ENCODE peak calls at places on chromosome 3, in seven cellular contexts. Z is retinal pigment epithelial cell, U is cardiac muscle cell, C is kidney, K is hepatocyte, F is brain microvascular endothelial cell, H is AG09309. G is an unnamed sample.

GRCh38 chr3:64038252-64038651 is 15.0 kb upstream of the PSMD6 start:
- DNase-seq in Z (no peak), U (no peak), C (no peak), K (no peak), F (no peak), H (no peak), G (no peak)

GRCh38 chr3:4601926-4602325 is 108.8 kb downstream of the ITPR1 start:
- DNase-seq in Z (no peak), U (peak), C (no peak), K (no peak), F (no peak), H (no peak), G (peak)

GRCh38 chr3:13879102-13879945 is 547 bp downstream of the WNT7A start:
- DNase-seq in Z (no peak), U (no peak), C (peak), K (peak), F (no peak), H (no peak), G (peak)

GRCh38 chr3:190631295-190631694 is 117.4 kb downstream of the IL1RAP start:
- DNase-seq in Z (no peak), U (no peak), C (no peak), K (no peak), F (no peak), H (no peak), G (no peak)

GRCh38 chr3:117706731-117707130 is 997.2 kb downstream of the TUSC7 start:
- DNase-seq in Z (no peak), U (no peak), C (no peak), K (no peak), F (no peak), H (no peak), G (no peak)

GRCh38 chr3:71543371-71544016 is 40.0 kb downstream of the FOXP1 start:
- DNase-seq in Z (no peak), U (no peak), C (no peak), K (no peak), F (no peak), H (no peak), G (no peak)

GRCh38 chr3:78737988-78738387 is 1029.8 kb downstream of the ROBO1 start:
- DNase-seq in Z (no peak), U (peak), C (no peak), K (no peak), F (no peak), H (no peak), G (peak)

GRCh38 chr3:192467230-192468186 is 259.8 kb downstream of the FGF12 start:
- DNase-seq in Z (no peak), U (peak), C (peak), K (peak), F (peak), H (no peak), G (peak)

GRCh38 chr3:155202626-155203025 is 90.9 kb downstream of the STRIT1 start:
- DNase-seq in Z (no peak), U (peak), C (no peak), K (no peak), F (no peak), H (peak), G (no peak)

DNA sequence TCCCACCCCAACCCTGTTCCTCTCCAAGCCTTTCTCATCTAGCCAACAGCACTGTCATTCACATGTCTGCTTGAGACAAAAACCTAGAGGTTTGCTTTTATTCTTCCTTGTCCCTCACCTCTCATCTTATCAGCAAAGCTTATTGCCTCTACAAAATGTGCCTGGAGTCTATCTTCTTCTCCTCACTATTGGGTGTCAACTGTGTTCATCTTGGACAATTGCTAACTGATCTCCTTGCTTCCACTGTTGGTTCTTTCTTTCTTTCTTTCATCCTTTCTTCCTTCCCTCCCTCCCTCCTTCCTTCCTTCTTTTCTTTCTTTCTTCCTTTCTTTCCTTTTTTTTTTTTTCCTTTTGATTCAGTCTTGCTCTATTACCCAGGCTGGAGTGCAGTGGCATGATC is 48.2 kb downstream of the FOXL2 start:
- DNase-seq in Z (no peak), U (no peak), C (no peak), K (no peak), F (no peak), H (no peak), G (no peak)
- H3K4me3 ChIP-seq in Z (no peak), U (no peak), C (no peak), K (no peak), F (no peak), H (no peak), G (no peak)

GRCh38 chr3:126029241-126029640 is 54.7 kb downstream of the SLC41A3 start:
- DNase-seq in Z (no peak), U (no peak), C (no peak), K (no peak), F (no peak), H (no peak), G (no peak)
- TF ChIP-seq CTCF in Z (no peak), U (no peak), C (no peak), K (no peak), F (no peak), H (no peak), G (no peak)

GRCh38 chr3:148773805-148774204 is 53.8 kb upstream of the CPB1 start:
- DNase-seq in Z (no peak), U (no peak), C (no peak), K (no peak), F (no peak), H (no peak), G (no peak)
- H3K4me3 ChIP-seq in Z (no peak), U (no peak), C (no peak), K (no peak), F (no peak), H (no peak), G (no peak)

GRCh38 chr3:175951047-175951694 is 1092.0 kb downstream of the NAALADL2 start:
- DNase-seq in Z (no peak), U (peak), C (no peak), K (no peak), F (no peak), H (peak), G (peak)

GRCh38 chr3:175957427-175957826 is 1098.3 kb downstream of the NAALADL2 start:
- DNase-seq in Z (no peak), U (no peak), C (no peak), K (no peak), F (no peak), H (no peak), G (no peak)

GRCh38 chr3:175956964-175957363 is 1097.8 kb downstream of the NAALADL2 start:
- DNase-seq in Z (no peak), U (peak), C (no peak), K (no peak), F (no peak), H (peak), G (peak)
- TF ChIP-seq CTCF in Z (peak), U (no peak), C (no peak), K (peak), F (peak), H (peak), G (peak)

GRCh38 chr3:176916777-176917176 is 280.5 kb downstream of the TBL1XR1 start:
- DNase-seq in Z (no peak), U (no peak), C (no peak), K (peak), F (no peak), H (no peak), G (peak)
- H3K4me3 ChIP-seq in Z (no peak), U (no peak), C (no peak), K (no peak), F (no peak), H (no peak), G (no peak)

G was measured in epithelial cell of esophagus.